ENCODE peak calls at places on chromosomes 4 and X, in four cellular contexts. I is hypothalamus, O is AG10803, Q is hippocampal formation. C is an unnamed sample.

GRCh38 chr4:2827071-2827873 is 16.4 kb upstream of the ADD1 start:
- DNase-seq in I (no peak), O (no peak), Q (no peak), C (no peak)

GRCh38 chrX:64894454-64895038 is 81.7 kb downstream of the ZC4H2 start:
- DNase-seq in I (no peak), O (no peak), Q (no peak), C (peak)

GRCh38 chr4:176838611-176839411 is 46.1 kb upstream of the VEGFC start:
- DNase-seq in I (no peak), O (peak), Q (no peak), C (peak)

GRCh38 chrX:22373766-22374165 is 101.1 kb downstream of the CBLL2 start:
- DNase-seq in I (no peak), O (no peak), Q (no peak), C (no peak)

GRCh38 chr4:182555997-182556418 is 312.8 kb downstream of the TENM3 start:
- DNase-seq in I (no peak), O (peak), Q (no peak), C (peak)

GRCh38 chr4:138269175-138269574 is 27.0 kb upstream of the SLC7A11 start:
- DNase-seq in I (no peak), O (no peak), Q (no peak), C (peak)

GRCh38 chr4:125323547-125324100 is 8.9 kb downstream of the FAT4 start:
- DNase-seq in I (no peak), O (peak), Q (no peak), C (peak)

GRCh38 chr4:141099326-141099725 is 33.9 kb downstream of the RNF150 start:
- DNase-seq in I (no peak), O (peak), Q (no peak), C (peak)

GRCh38 chr4:124501579-124501978 is 211.0 kb downstream of the ANKRD50 start:
- DNase-seq in I (no peak), O (no peak), Q (no peak), C (no peak)

GRCh38 chrX:41475166-41475565 is 28.0 kb downstream of the NYX start:
- DNase-seq in I (no peak), O (no peak), Q (no peak), C (no peak)

GRCh38 chrX:103529550-103529949 is 10.3 kb upstream of the RAB40A start:
- DNase-seq in I (no peak), O (peak), Q (no peak), C (no peak)

GRCh38 chr4:169410839-169411770 is 140.3 kb upstream of the SH3RF1 start:
- DNase-seq in I (no peak), O (peak), Q (peak), C (peak)

GRCh38 chr4:97646997-97647396 is 496.3 kb downstream of the STPG2 start:
- DNase-seq in I (no peak), O (no peak), Q (no peak), C (no peak)

GRCh38 chr4:11175374-11175773 is 253.3 kb downstream of the HS3ST1 start:
- DNase-seq in I (no peak), O (no peak), Q (no peak), C (no peak)

GRCh38 chr4:102736636-102737549 is 23.9 kb downstream of the MANBA start:
- DNase-seq in I (no peak), O (peak), Q (no peak), C (no peak)

GRCh38 chr4:88446124-88446523 is 10.8 kb upstream of the HERC5 start:
- DNase-seq in I (no peak), O (peak), Q (no peak), C (peak)

GRCh38 chrX:132614297-132614696 is 125.5 kb upstream of the MBNL3 start:
- DNase-seq in I (no peak), O (no peak), Q (no peak), C (peak)

GRCh38 chrX:104098919-104099318 is 13.4 kb upstream of the ZCCHC18 start:
- DNase-seq in I (no peak), O (no peak), Q (no peak), C (no peak)

GRCh38 chr4:186886759-186887158 is 163.1 kb upstream of the FAT1 start:
- DNase-seq in I (no peak), O (no peak), Q (no peak), C (no peak)

GRCh38 chr4:76504613-76505465 is 69.8 kb downstream of the SHROOM3 start:
- DNase-seq in I (no peak), O (peak), Q (peak), C (peak)

GRCh38 chr4:13054410-13054970 is 429.6 kb downstream of the RAB28 start:
- DNase-seq in I (no peak), O (no peak), Q (no peak), C (no peak)

GRCh38 chrX:150036641-150037040 is 98.3 kb upstream of the EOLA2 start:
- DNase-seq in I (no peak), O (no peak), Q (no peak), C (no peak)

GRCh38 chr4:145623831-145624230 is 4.6 kb downstream of the MMAA start:
- DNase-seq in I (no peak), O (peak), Q (no peak), C (peak)

GRCh38 chr4:148053298-148054003 is 321.6 kb downstream of the ARHGAP10 start:
- DNase-seq in I (no peak), O (no peak), Q (no peak), C (no peak)

GRCh38 chr4:70969076-70969475 is 24.4 kb upstream of the DCK start:
- DNase-seq in I (no peak), O (no peak), Q (no peak), C (no peak)

GRCh38 chr4:15920723-15921591 is 17.6 kb downstream of the FGFBP1 start:
- DNase-seq in I (no peak), O (peak), Q (no peak), C (peak)

GRCh38 chr4:63620271-63620670 is 789.0 kb downstream of the TECRL start:
- DNase-seq in I (no peak), O (no peak), Q (no peak), C (no peak)

GRCh38 chr4:95153182-95153581 is 395.4 kb downstream of the BMPR1B start:
- DNase-seq in I (no peak), O (no peak), Q (no peak), C (peak)

GRCh38 chr4:151668687-151669402 is 92.0 kb downstream of the GATB start:
- DNase-seq in I (no peak), O (no peak), Q (peak), C (no peak)

GRCh38 chrX:39654183-39654925 is 443.4 kb downstream of the BCOR start:
- DNase-seq in I (no peak), O (no peak), Q (no peak), C (no peak)

GRCh38 chrX:42978655-42979379 is 200.9 kb upstream of the PPP1R2C start:
- DNase-seq in I (no peak), O (no peak), Q (no peak), C (no peak)

GRCh38 chr4:98203406-98204235 is 57.6 kb upstream of the RAP1GDS1 start:
- DNase-seq in I (no peak), O (no peak), Q (no peak), C (no peak)

GRCh38 chr4:184007891-184008290 is 102.8 kb downstream of the STOX2 start:
- DNase-seq in I (no peak), O (peak), Q (no peak), C (peak)

GRCh38 chr4:117064297-117064696 is 21.1 kb downstream of the TRAM1L1 start:
- DNase-seq in I (no peak), O (no peak), Q (no peak), C (peak)

GRCh38 chr4:116400480-116400879 is 684.9 kb downstream of the TRAM1L1 start:
- DNase-seq in I (no peak), O (no peak), Q (no peak), C (no peak)

GRCh38 chr4:85580489-85580888 is 105.5 kb downstream of the ARHGAP24 start:
- DNase-seq in I (no peak), O (no peak), Q (no peak), C (no peak)

GRCh38 chr4:153816542-153816941 is 27.7 kb upstream of the SFRP2 start:
- DNase-seq in I (no peak), O (no peak), Q (no peak), C (no peak)